ENCODE peak calls at places on chromosome 21, in seven cellular contexts. F, R, S, B, W, U and D are unnamed samples.

GRCh38 chr21:41957991-41958766 is 4.4 kb upstream of the C2CD2 start:
- DNase-seq in S (peak), F (peak), U (no peak), B (peak), R (no peak), W (peak), D (no peak)

GRCh38 chr21:44279621-44280260 is 5.9 kb upstream of the AIRE start:
- DNase-seq in B (no peak), W (no peak), F (no peak), S (no peak), R (no peak), U (no peak), D (no peak)

GRCh38 chr21:32456497-32456918 is 44.0 kb downstream of the EVA1C start:
- DNase-seq in F (peak), W (peak), R (no peak), S (no peak), U (no peak), B (no peak), D (no peak)

GRCh38 chr21:42171091-42172053 is 47.6 kb upstream of the ABCG1 start:
- DNase-seq in W (peak), S (no peak), F (no peak), R (peak), U (no peak), B (peak), D (no peak)

GRCh38 chr21:39633770-39634181 is 21.0 kb downstream of the B3GALT5 start:
- DNase-seq in U (no peak), F (peak), B (no peak), W (peak), S (no peak), R (no peak), D (no peak)

GRCh38 chr21:26962516-26963305 is 4.2 kb downstream of the ADAMTS5 start:
- DNase-seq in F (no peak), S (no peak), R (no peak), B (no peak), W (peak), U (no peak), D (no peak)

GRCh38 chr21:35026617-35027557 is 22.2 kb downstream of the RUNX1 start:
- DNase-seq in S (peak), F (peak), B (peak), U (peak), R (no peak), W (no peak), D (peak)

GRCh38 chr21:8988696-8989095 is 1532.7 kb upstream of the TPTE start:
- DNase-seq in R (no peak), F (no peak), U (no peak), W (no peak), S (no peak), B (no peak), D (no peak)

GRCh38 chr21:45317401-45318145 is 29.9 kb upstream of the POFUT2 start:
- DNase-seq in S (no peak), F (peak), R (no peak), U (no peak), W (peak), B (no peak), D (no peak)

GRCh38 chr21:26732442-26733221 is 112.6 kb downstream of the ADAMTS1 start:
- DNase-seq in S (no peak), B (peak), R (no peak), W (peak), U (peak), F (peak), D (peak)

GRCh38 chr21:31604591-31605190 is 54.8 kb upstream of the SOD1 start:
- DNase-seq in R (no peak), F (peak), S (no peak), B (peak), U (peak), W (peak), D (peak)

GRCh38 chr21:28982637-28983036 is 10.0 kb downstream of the LTN1 start:
- DNase-seq in F (no peak), U (no peak), R (no peak), W (no peak), B (no peak), S (no peak), D (no peak)

GRCh38 chr21:43880111-43880985 is 15.3 kb downstream of the AGPAT3 start:
- DNase-seq in U (no peak), S (no peak), W (peak), B (no peak), R (no peak), F (no peak), D (no peak)

GRCh38 chr21:23402929-23403520 is 2204.3 kb downstream of the MRPL39 start:
- DNase-seq in U (no peak), R (no peak), S (no peak), B (no peak), F (no peak), W (no peak), D (no peak)

GRCh38 chr21:45012661-45013270 is 61.6 kb upstream of the ADARB1 start:
- DNase-seq in F (no peak), B (no peak), R (no peak), W (no peak), S (no peak), U (no peak), D (no peak)